ENCODE peak calls at places on chromosome 14, in five cellular contexts. F, J, G, Y and M are unnamed samples.

GRCh38 chr14:51507556-51508511 is 143.9 kb upstream of the FRMD6 start:
- DNase-seq in F (peak), J (peak), G (peak), Y (peak), M (no peak)

GRCh38 chr14:65177551-65177950 is 75.2 kb upstream of the MAX start:
- DNase-seq in F (no peak), J (no peak), G (no peak), Y (no peak), M (no peak)

GRCh38 chr14:74314576-74314975 is 11.8 kb upstream of the ABCD4 start:
- DNase-seq in F (no peak), J (no peak), G (no peak), Y (no peak), M (no peak)

GRCh38 chr14:62206456-62206855 is 444.2 kb downstream of the SNAPC1 start:
- DNase-seq in F (no peak), J (no peak), G (peak), Y (no peak), M (no peak)

GRCh38 chr14:106670006-106670405 is 1143.6 kb downstream of the TMEM121 start:
- DNase-seq in F (no peak), J (no peak), G (no peak), Y (no peak), M (no peak)

GRCh38 chr14:60815371-60815770 is 80.8 kb downstream of the MNAT1 start:
- DNase-seq in F (no peak), J (no peak), G (no peak), Y (no peak), M (no peak)

GRCh38 chr14:21092147-21093011 is 6.1 kb downstream of the ZNF219 start:
- DNase-seq in F (peak), J (peak), G (peak), Y (peak), M (peak)

GRCh38 chr14:23041729-23042128 is 283 bp upstream of the PSMB11 start:
- DNase-seq in F (no peak), J (no peak), G (no peak), Y (no peak), M (no peak)

GRCh38 chr14:23054000-23054811 is 3.1 kb downstream of the CDH24 start:
- DNase-seq in F (peak), J (no peak), G (no peak), Y (peak), M (no peak)

GRCh38 chr14:100815478-100816285 is 10.2 kb upstream of the MEG3 start:
- DNase-seq in F (no peak), J (no peak), G (no peak), Y (peak), M (no peak)

GRCh38 chr14:61525293-61526011 is 169.9 kb upstream of the HIF1A start:
- DNase-seq in F (no peak), J (peak), G (peak), Y (peak), M (peak)

GRCh38 chr14:75341639-75342038 is 63.0 kb downstream of the FOS start:
- DNase-seq in F (no peak), J (no peak), G (no peak), Y (no peak), M (no peak)

GRCh38 chr14:29926228-29926627 is 1.4 kb downstream of the PRKD1 start:
- DNase-seq in F (peak), J (no peak), G (no peak), Y (peak), M (no peak)

GRCh38 chr14:77031680-77032482 is 3.4 kb upstream of the IRF2BPL start:
- DNase-seq in F (no peak), J (peak), G (no peak), Y (peak), M (peak)

GRCh38 chr14:49892301-49892635 is 614 bp upstream of the ARF6 start:
- DNase-seq in F (no peak), J (peak), G (peak), Y (no peak), M (no peak)

GRCh38 chr14:93582516-93582915 is 151.8 kb downstream of the UNC79 start:
- DNase-seq in F (peak), J (peak), G (no peak), Y (no peak), M (no peak)

GRCh38 chr14:72736348-72736747 is 157.6 kb downstream of the DPF3 start:
- DNase-seq in F (no peak), J (no peak), G (no peak), Y (no peak), M (no peak)

GRCh38 chr14:92729632-92730358 is 18.6 kb downstream of the LGMN start:
- DNase-seq in F (no peak), J (no peak), G (peak), Y (no peak), M (no peak)

GRCh38 chr14:53180272-53181221 is 27.4 kb upstream of the DDHD1 start:
- DNase-seq in F (peak), J (no peak), G (no peak), Y (no peak), M (no peak)

GRCh38 chr14:41609704-41610183 is 3.1 kb downstream of the LRFN5 start:
- DNase-seq in F (peak), J (no peak), G (no peak), Y (peak), M (no peak)

GRCh38 chr14:92456215-92457017 is 57.2 kb upstream of the RIN3 start:
- DNase-seq in F (peak), J (peak), G (peak), Y (peak), M (peak)

GRCh38 chr14:84591827-84592540 is 938.0 kb upstream of the FLRT2 start:
- DNase-seq in F (no peak), J (no peak), G (no peak), Y (no peak), M (no peak)

GRCh38 chr14:65134651-65135579 is 32.6 kb upstream of the MAX start:
- DNase-seq in F (no peak), J (no peak), G (no peak), Y (no peak), M (no peak)

GRCh38 chr14:26370118-26370517 is 227.7 kb downstream of the NOVA1 start:
- DNase-seq in F (peak), J (no peak), G (no peak), Y (no peak), M (no peak)

GRCh38 chr14:60051690-60052324 is 39.9 kb upstream of the PCNX4 start:
- DNase-seq in F (no peak), J (no peak), G (no peak), Y (peak), M (no peak)

GRCh38 chr14:55665067-55665700 is 85.2 kb downstream of the KTN1 start:
- DNase-seq in F (no peak), J (no peak), G (no peak), Y (no peak), M (no peak)

GRCh38 chr14:32083789-32084188 is 6.7 kb downstream of the ARHGAP5 start:
- DNase-seq in F (no peak), J (no peak), G (no peak), Y (no peak), M (no peak)

GRCh38 chr14:57871487-57872080 is 5.7 kb upstream of the SLC35F4 start:
- DNase-seq in F (peak), J (no peak), G (peak), Y (peak), M (no peak)

DNA sequence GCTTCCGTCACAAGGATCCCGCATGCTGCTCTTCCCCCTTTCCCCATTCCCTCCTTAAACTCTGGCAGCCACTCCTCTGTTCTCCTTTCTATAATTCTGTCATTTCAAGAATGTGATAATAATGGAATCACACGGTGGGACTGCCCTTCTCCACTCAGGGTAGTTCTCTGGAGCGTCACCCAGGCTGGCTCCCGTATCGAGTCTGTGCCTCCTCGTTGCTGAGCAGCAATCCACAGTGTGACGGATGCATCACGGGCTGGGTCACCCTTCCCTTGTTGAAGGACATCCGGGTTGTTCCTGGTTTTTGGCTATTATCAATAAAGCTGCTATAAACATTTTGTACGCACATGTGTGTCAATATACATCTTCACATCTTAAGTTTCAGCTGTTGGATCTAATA is 5.7 kb upstream of the SYNE3 start:
- DNase-seq in F (no peak), J (no peak), G (no peak), Y (peak), M (no peak)
- H3K27ac ChIP-seq in F (no peak), J (peak), G (no peak), Y (peak), M (no peak)

GRCh38 chr14:38143651-38144505 is 63.8 kb upstream of the SSTR1 start:
- DNase-seq in F (no peak), J (no peak), G (no peak), Y (no peak), M (no peak)
- H3K27ac ChIP-seq in F (no peak), J (no peak), G (no peak), Y (no peak), M (no peak)

GRCh38 chr14:104864267-104865068 is 600 bp upstream of the CEP170B start:
- DNase-seq in F (peak), J (no peak), G (peak), Y (peak), M (peak)
- H3K27ac ChIP-seq in F (no peak), J (no peak), G (peak), Y (no peak), M (peak)

GRCh38 chr14:68468437-68469207 is 324.2 kb downstream of the ZFP36L1 start:
- DNase-seq in F (no peak), J (no peak), G (peak), Y (no peak), M (peak)

GRCh38 chr14:68471029-68471963 is 321.6 kb downstream of the ZFP36L1 start:
- DNase-seq in F (no peak), J (no peak), G (no peak), Y (no peak), M (no peak)

GRCh38 chr14:68469208-68469713 is 323.6 kb downstream of the ZFP36L1 start:
- DNase-seq in F (no peak), J (no peak), G (no peak), Y (no peak), M (peak)

GRCh38 chr14:68471964-68472508 is 320.8 kb downstream of the ZFP36L1 start:
- DNase-seq in F (no peak), J (no peak), G (no peak), Y (no peak), M (no peak)

DNA sequence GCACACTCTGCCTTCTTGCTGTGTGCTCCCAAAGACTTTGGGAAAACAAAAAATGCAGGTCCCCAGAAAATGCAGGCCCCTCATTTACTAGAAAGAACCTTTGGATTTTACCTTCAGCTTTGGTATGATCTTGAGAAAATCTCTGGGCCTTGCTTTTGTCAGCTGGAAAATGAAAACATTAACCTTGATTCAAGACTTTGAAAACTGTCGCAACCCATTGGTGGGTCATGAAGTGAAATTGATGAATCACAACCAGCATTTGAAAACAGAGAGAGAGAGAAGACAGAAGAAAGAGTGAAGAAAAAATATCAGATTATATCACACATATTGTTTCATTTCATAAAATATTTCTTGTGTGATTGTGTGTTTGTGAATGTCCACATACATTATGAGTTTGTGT is 322.5 kb downstream of the ZFP36L1 start:
- DNase-seq in F (no peak), J (no peak), G (peak), Y (no peak), M (no peak)
- H3K27ac ChIP-seq in F (no peak), J (no peak), G (peak), Y (no peak), M (peak)

GRCh38 chr14:96091149-96091693 is 52.1 kb downstream of the C14orf132 start:
- DNase-seq in F (no peak), J (no peak), G (no peak), Y (peak), M (no peak)
- H3K27ac ChIP-seq in F (no peak), J (no peak), G (no peak), Y (no peak), M (no peak)

DNA sequence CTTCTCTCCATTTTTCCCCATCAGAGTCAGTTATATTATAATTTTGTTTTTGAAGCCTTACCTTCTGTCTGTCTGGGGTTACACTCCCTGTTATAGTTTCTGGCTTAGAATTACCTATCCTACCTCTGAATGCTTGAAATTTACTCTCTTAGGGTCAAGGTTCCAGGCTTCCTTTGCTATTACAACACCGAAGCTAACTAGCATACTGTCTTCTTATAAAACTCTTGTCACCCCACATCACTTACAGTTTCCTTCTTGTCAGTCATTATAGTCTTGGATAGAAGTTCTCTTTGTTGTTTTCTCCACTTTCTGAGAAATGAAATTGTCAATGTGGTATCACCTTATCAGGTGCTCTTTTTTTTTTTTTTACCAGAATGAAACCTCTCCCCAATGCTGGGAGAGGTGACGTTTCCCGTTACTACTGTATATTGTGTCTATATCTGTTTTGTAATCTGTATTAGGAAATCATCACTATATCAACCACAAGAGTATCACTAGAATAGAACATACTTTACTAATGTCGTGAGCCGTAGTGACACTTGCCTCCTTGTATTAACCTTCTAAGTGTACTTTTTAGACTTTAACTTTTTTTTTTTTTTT is 69.2 kb upstream of the PSMA6 start:
- DNase-seq in F (no peak), J (no peak), G (no peak), Y (no peak), M (no peak)
- H3K27ac ChIP-seq in F (no peak), J (no peak), G (no peak), Y (no peak), M (no peak)

GRCh38 chr14:99426265-99426664 is 54.4 kb downstream of the SETD3 start:
- DNase-seq in F (no peak), J (no peak), G (no peak), Y (no peak), M (no peak)
- H3K27ac ChIP-seq in F (no peak), J (no peak), G (no peak), Y (no peak), M (no peak)

DNA sequence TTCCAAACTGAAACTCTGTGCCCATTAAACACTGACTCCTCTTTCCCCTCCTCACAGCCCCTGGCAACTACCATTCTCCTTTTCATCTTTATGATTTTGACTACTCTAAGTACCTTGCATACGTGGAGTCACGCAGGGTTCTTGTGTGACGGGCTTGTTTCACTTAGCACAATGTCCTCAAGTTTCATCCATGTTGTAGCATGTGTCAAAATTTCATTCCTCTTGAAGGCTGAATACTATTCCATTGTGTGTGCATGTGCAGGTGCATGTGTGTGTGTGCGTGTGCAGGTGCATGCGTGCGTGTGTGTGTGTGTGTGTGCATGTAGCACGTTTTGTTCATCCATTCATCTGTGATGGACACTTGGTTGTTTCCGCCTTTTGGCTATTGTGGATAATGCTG is 106.1 kb downstream of the ZFP36L1 start:
- DNase-seq in F (no peak), J (no peak), G (no peak), Y (no peak), M (no peak)
- H3K27ac ChIP-seq in F (no peak), J (no peak), G (peak), Y (no peak), M (peak)